ENCODE peak calls at places on chromosomes 7 and 10, in five cellular contexts. D, N, M, E and P are unnamed samples.

GRCh38 chr7:35246819-35247218 is 7.1 kb downstream of the TBX20 start:
- DNase-seq in D (peak), N (no peak), M (no peak), E (no peak), P (no peak)

GRCh38 chr10:72175166-72175565 is 40.6 kb upstream of the ANAPC16 start:
- DNase-seq in D (peak), N (no peak), M (no peak), E (no peak), P (no peak)

GRCh38 chr7:102061981-102062390 is 224.7 kb upstream of the SH2B2 start:
- DNase-seq in D (no peak), N (no peak), M (no peak), E (peak), P (no peak)

GRCh38 chr10:49062229-49062628 is 53.1 kb downstream of the VSTM4 start:
- DNase-seq in D (no peak), N (no peak), M (no peak), E (no peak), P (no peak)

GRCh38 chr7:54785261-54785660 is 26.2 kb upstream of the SEC61G start:
- DNase-seq in D (no peak), N (peak), M (no peak), E (no peak), P (no peak)

GRCh38 chr7:84538268-84538667 is 343.7 kb upstream of the SEMA3A start:
- DNase-seq in D (no peak), N (no peak), M (no peak), E (no peak), P (no peak)

GRCh38 chr10:107733731-107734130 is 569.2 kb upstream of the SORCS1 start:
- DNase-seq in D (peak), N (no peak), M (no peak), E (no peak), P (no peak)

GRCh38 chr10:79144341-79145173 is 75.8 kb downstream of the ZMIZ1 start:
- DNase-seq in D (no peak), N (peak), M (no peak), E (no peak), P (no peak)

GRCh38 chr10:51867956-51868355 is 168.6 kb upstream of the CSTF2T start:
- DNase-seq in D (peak), N (peak), M (no peak), E (no peak), P (no peak)

GRCh38 chr7:94584113-94584512 is 71.8 kb downstream of the SGCE start:
- DNase-seq in D (peak), N (no peak), M (no peak), E (no peak), P (no peak)

GRCh38 chr10:11823122-11823988 is at the start of gene PROSER2:
- DNase-seq in D (peak), N (peak), M (peak), E (peak), P (no peak)

GRCh38 chr10:7667262-7668141 is 736 bp upstream of the ITIH5 start:
- DNase-seq in D (no peak), N (no peak), M (peak), E (no peak), P (no peak)

GRCh38 chr10:131855396-131855762 is 45.4 kb upstream of the PPP2R2D start:
- DNase-seq in D (no peak), N (no peak), M (no peak), E (no peak), P (no peak)

GRCh38 chr7:128867842-128868623 is 5.4 kb downstream of the ATP6V1F start:
- DNase-seq in D (no peak), N (no peak), M (no peak), E (no peak), P (no peak)

GRCh38 chr7:66747385-66748126 is 7.0 kb downstream of the RABGEF1 start:
- DNase-seq in D (peak), N (no peak), M (no peak), E (no peak), P (no peak)

GRCh38 chr7:42315096-42315495 is 78.1 kb upstream of the GLI3 start:
- DNase-seq in D (no peak), N (no peak), M (no peak), E (no peak), P (no peak)

GRCh38 chr7:30733691-30734090 is 18.2 kb upstream of the INMT start:
- DNase-seq in D (no peak), N (no peak), M (no peak), E (no peak), P (no peak)

GRCh38 chr7:1691601-1692499 is 21.8 kb downstream of the ELFN1 start:
- DNase-seq in D (no peak), N (peak), M (peak), E (peak), P (peak)

GRCh38 chr7:15462721-15463389 is 99.0 kb downstream of the AGMO start:
- DNase-seq in D (peak), N (no peak), M (no peak), E (no peak), P (no peak)

GRCh38 chr10:36779238-36779846 is 346.1 kb upstream of the ANKRD30A start:
- DNase-seq in D (peak), N (peak), M (peak), E (no peak), P (no peak)

GRCh38 chr7:29915481-29916215 is 74.0 kb downstream of the SCRN1 start:
- DNase-seq in D (peak), N (no peak), M (no peak), E (no peak), P (no peak)

GRCh38 chr7:26417911-26418413 is 126.3 kb downstream of the SNX10 start:
- DNase-seq in D (no peak), N (no peak), M (no peak), E (no peak), P (no peak)

GRCh38 chr7:17239683-17240521 is 58.5 kb upstream of the AHR start:
- DNase-seq in D (peak), N (peak), M (no peak), E (no peak), P (no peak)

GRCh38 chr10:98295907-98296306 is 27.9 kb upstream of the LOXL4 start:
- DNase-seq in D (peak), N (no peak), M (no peak), E (no peak), P (no peak)

GRCh38 chr7:150503155-150503554 is 11.5 kb upstream of the GIMAP7 start:
- DNase-seq in D (no peak), N (no peak), M (no peak), E (no peak), P (no peak)

GRCh38 chr7:154892459-154892858 is 110.5 kb downstream of the PAXIP1 start:
- DNase-seq in D (no peak), N (no peak), M (no peak), E (no peak), P (no peak)

GRCh38 chr10:24908793-24909423 is 43.5 kb downstream of the PRTFDC1 start:
- DNase-seq in D (peak), N (peak), M (no peak), E (no peak), P (no peak)

GRCh38 chr10:88120599-88121333 is 257.3 kb downstream of the PTEN start:
- DNase-seq in D (peak), N (no peak), M (no peak), E (peak), P (no peak)

GRCh38 chr10:77600640-77601039 is 37.0 kb downstream of the KCNMA1 start:
- DNase-seq in D (no peak), N (no peak), M (no peak), E (no peak), P (no peak)

GRCh38 chr7:95811846-95812445 is 39.6 kb downstream of the DYNC1I1 start:
- DNase-seq in D (no peak), N (no peak), M (no peak), E (no peak), P (no peak)

GRCh38 chr10:78433063-78433717 is 399.5 kb downstream of the RPS24 start:
- DNase-seq in D (no peak), N (no peak), M (no peak), E (no peak), P (no peak)

GRCh38 chr10:57460540-57460939 is 807.2 kb downstream of the IPMK start:
- DNase-seq in D (no peak), N (no peak), M (no peak), E (no peak), P (no peak)

GRCh38 chr7:91082854-91083495 is 181.3 kb upstream of the FZD1 start:
- DNase-seq in D (peak), N (no peak), M (no peak), E (no peak), P (no peak)

GRCh38 chr10:78650122-78650521 is 418.6 kb upstream of the ZMIZ1 start:
- DNase-seq in D (peak), N (no peak), M (no peak), E (no peak), P (no peak)

GRCh38 chr7:106045592-106045991 is 66.5 kb downstream of the SYPL1 start:
- DNase-seq in D (peak), N (no peak), M (no peak), E (no peak), P (no peak)
- TF ChIP-seq CTCF in D (no peak), N (no peak), M (no peak), E (no peak), P (no peak)

GRCh38 chr7:44463169-44463808 is 27.2 kb downstream of the NUDCD3 start:
- DNase-seq in D (peak), N (no peak), M (no peak), E (no peak), P (no peak)

GRCh38 chr7:44469461-44469860 is 21.0 kb downstream of the NUDCD3 start:
- DNase-seq in D (no peak), N (no peak), M (no peak), E (no peak), P (no peak)

GRCh38 chr7:44467217-44467548 is 23.3 kb downstream of the NUDCD3 start:
- DNase-seq in D (no peak), N (no peak), M (no peak), E (no peak), P (no peak)

GRCh38 chr7:44465490-44465889 is 25.0 kb downstream of the NUDCD3 start:
- DNase-seq in D (no peak), N (no peak), M (no peak), E (no peak), P (no peak)

GRCh38 chr7:44466300-44467216 is 23.9 kb downstream of the NUDCD3 start:
- DNase-seq in D (peak), N (no peak), M (no peak), E (no peak), P (no peak)
- TF ChIP-seq CTCF in D (no peak), N (no peak), M (no peak), E (no peak), P (no peak)

DNA sequence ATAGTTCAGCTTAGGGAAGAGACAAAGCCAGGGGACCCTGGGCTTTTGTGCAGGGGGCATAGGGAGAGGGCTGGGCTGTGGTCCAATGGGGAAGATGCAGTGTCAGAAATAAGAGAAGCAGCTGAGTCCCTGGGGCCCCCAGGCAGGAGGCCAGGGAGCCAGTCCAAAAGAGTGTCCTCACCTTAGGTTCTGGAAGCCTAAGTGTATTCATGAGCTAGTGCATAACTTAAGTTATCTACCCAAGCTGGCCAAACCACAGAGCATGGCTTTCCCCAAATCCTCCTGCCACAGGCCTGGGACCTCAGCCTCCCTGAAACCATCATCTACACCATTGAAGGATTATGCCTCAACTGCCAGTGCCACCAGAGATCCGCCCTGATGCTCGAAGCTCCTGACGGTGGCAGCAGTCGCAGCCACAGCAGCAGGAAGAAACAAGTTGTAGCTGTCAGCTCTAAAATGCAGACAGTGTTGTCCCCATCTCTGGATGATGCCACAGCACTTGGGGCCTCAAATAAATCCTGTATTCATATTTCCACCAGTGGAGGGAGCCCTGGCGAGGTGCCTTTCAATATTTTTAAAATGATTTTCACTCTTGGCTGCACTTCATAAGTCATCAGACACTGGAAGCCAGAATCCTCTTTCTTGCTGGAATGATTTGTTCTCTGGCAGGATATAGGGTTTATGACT is 574.6 kb downstream of the GRID1 start:
- DNase-seq in D (no peak), N (no peak), M (no peak), E (no peak), P (no peak)
- TF ChIP-seq CTCF in D (no peak), N (no peak), M (peak), E (peak), P (peak)

GRCh38 chr7:28028471-28028870 is 152.1 kb downstream of the JAZF1 start:
- DNase-seq in D (no peak), N (no peak), M (no peak), E (no peak), P (no peak)
- TF ChIP-seq CTCF in D (no peak), N (no peak), M (no peak), E (no peak), P (no peak)

DNA sequence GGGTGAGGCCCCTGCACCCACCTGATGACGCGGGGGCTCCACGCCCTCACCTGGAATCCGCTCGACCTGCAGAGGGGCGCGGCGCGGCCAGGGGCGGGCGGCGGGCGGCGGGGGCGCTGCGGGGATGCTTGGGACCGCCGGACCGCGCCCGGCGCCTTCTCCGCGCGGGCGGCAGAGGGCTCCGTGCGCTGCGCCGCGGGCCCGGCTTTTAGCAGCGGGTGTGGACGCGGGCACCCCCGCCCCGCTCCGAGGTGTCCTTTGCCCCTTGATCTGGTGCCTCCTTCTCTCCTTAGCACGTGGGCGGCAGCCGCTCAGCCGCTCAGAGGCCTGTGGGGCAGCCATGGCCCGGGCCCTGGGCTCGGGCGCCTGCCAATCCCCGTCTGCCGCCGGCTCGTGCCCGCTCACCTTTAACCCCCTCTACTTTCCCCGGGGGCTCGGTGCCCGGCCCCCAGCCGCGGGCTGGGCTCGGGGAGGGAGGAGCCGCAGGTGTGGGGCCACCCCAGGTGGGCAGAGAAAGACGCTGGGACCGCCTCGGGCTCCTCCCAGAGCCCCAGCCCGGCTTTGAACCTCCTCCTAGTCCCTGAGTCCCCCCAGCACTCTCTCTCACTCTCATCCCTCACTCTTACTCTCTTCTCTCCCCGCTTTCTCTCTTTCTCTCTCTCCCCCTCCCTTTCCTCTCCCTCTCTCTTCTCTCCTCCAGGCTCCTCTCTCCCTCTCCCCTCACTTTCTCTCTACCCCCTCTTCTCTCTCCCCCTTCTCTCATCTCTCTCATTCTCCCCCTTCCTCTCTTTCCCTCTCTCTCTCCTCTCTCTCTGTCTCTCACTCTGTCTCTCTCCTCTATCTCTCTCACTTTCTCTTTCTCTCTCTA is 19.7 kb upstream of the VPS37D start:
- DNase-seq in D (no peak), N (no peak), M (peak), E (no peak), P (no peak)
- TF ChIP-seq CTCF in D (peak), N (peak), M (peak), E (no peak), P (peak)

GRCh38 chr10:16913266-16913665 is 96.0 kb upstream of the RSU1 start:
- DNase-seq in D (no peak), N (no peak), M (no peak), E (no peak), P (no peak)

GRCh38 chr10:16910795-16911164 is 93.6 kb upstream of the RSU1 start:
- DNase-seq in D (no peak), N (no peak), M (no peak), E (no peak), P (no peak)

GRCh38 chr10:16919076-16919972 is 102.1 kb upstream of the RSU1 start:
- DNase-seq in D (no peak), N (no peak), M (no peak), E (no peak), P (no peak)

GRCh38 chr10:16915308-16915707 is 98.1 kb upstream of the RSU1 start:
- DNase-seq in D (no peak), N (no peak), M (no peak), E (no peak), P (no peak)

DNA sequence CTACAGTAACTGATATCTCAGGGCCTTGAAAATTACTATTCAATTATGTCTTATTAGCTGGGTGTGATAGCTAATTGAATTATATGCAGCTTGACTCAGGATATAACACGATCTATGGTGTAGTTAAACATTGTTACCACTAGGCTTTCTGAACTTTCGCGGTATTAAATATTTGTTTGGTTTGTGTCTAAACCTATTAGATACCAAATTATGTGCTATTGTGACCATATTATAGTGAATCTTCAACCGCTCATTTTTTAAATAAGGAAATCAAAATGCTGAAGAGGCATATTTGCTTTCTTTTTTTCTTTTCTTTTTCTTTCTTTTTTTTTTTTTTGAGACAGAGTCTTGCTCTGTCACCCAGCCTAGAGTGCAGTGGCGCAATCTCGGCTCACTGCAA is 99.3 kb upstream of the RSU1 start:
- DNase-seq in D (no peak), N (no peak), M (no peak), E (no peak), P (no peak)
- TF ChIP-seq CTCF in D (no peak), N (no peak), M (no peak), E (no peak), P (no peak)

GRCh38 chr7:38880035-38880434 is 29.0 kb downstream of the VPS41 start:
- DNase-seq in D (no peak), N (no peak), M (no peak), E (no peak), P (no peak)

GRCh38 chr7:38878694-38879457 is 30.1 kb downstream of the VPS41 start:
- DNase-seq in D (no peak), N (no peak), M (no peak), E (no peak), P (no peak)

GRCh38 chr7:38880454-38880853 is 28.5 kb downstream of the VPS41 start:
- DNase-seq in D (no peak), N (no peak), M (no peak), E (no peak), P (no peak)

GRCh38 chr7:38881947-38882684 is 26.9 kb downstream of the VPS41 start:
- DNase-seq in D (no peak), N (peak), M (no peak), E (no peak), P (no peak)

DNA sequence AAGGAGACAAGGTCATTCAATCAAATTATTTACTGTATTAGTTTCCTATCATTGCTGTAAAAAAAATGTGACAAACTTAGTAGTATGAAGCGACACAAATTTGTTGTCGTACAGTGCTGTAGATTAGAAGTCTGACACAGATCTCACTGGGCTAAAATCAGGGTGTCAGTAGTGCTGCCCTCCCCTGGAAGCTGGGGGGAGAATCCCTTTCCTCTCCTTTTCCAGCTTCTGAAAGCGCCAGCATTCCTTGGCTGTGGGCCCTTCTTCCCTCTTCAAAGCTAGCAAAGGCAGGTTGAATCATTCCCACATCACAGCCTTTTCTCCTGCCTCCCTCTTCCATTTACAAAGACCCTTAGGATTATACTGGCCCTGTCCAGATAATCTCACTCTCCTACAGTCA is 28.0 kb downstream of the VPS41 start:
- DNase-seq in D (no peak), N (no peak), M (no peak), E (no peak), P (no peak)
- TF ChIP-seq CTCF in D (no peak), N (no peak), M (no peak), E (no peak), P (no peak)

GRCh38 chr10:117511601-117512390 is 30.8 kb upstream of the EMX2 start:
- DNase-seq in D (no peak), N (no peak), M (no peak), E (no peak), P (no peak)
- TF ChIP-seq CTCF in D (no peak), N (no peak), M (no peak), E (no peak), P (no peak)

DNA sequence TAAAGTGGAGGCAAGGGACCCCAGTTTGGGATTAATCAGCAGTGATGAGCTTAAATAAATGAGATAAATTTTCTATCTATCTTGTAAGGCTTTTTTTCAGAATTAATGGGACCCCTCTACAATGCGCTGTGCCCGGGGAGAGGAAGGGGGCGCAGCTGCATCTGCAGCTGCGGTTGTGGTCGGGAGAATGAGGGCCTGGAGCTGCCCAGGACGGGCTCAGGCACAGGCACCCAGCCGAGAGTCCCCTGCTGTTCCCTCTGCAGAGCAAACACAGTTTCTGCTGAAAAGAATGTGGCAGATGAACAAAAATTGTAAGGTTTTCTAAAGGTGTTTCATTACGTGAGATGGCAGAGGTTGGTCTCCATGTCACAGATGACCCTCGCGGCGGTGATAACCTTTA is 456.1 kb downstream of the DNAJB6 start:
- DNase-seq in D (no peak), N (no peak), M (no peak), E (no peak), P (no peak)
- TF ChIP-seq CTCF in D (no peak), N (no peak), M (peak), E (no peak), P (no peak)